ENCODE peak calls at places on chromosomes 3 and 15, in eight cellular contexts. W is skeletal muscle cell, M is NCI-H524, F is substantia nigra, R is NCI-H748 treated with DMSO at 0.1 percent for 48 hours, Y is GDM1, Q is astrocyte, D is T-cell. V is an unnamed sample.

GRCh38 chr3:45765286-45765851 is 31.0 kb downstream of the SLC6A20 start:
- DNase-seq in W (no peak), M (no peak), F (no peak), R (no peak), Y (no peak), Q (no peak), D (no peak), V (no peak)

GRCh38 chr15:39235084-39235795 is 345.6 kb upstream of the THBS1 start:
- DNase-seq in W (no peak), M (no peak), F (no peak), R (no peak), Y (no peak), Q (peak), D (no peak), V (no peak)

GRCh38 chr15:62928996-62929350 is 113.6 kb upstream of the TPM1 start:
- DNase-seq in W (peak), M (no peak), F (no peak), R (no peak), Y (no peak), Q (no peak), D (no peak), V (no peak)

GRCh38 chr3:182323898-182324297 is 469.4 kb upstream of the ATP11B start:
- DNase-seq in W (no peak), M (no peak), F (no peak), R (no peak), Y (no peak), Q (peak), D (no peak), V (no peak)

GRCh38 chr15:68781766-68782588 is 38.7 kb downstream of the ANP32A start:
- DNase-seq in W (no peak), M (no peak), F (no peak), R (no peak), Y (peak), Q (no peak), D (no peak), V (no peak)

GRCh38 chr15:71788646-71789579 is 21.4 kb upstream of the NR2E3 start:
- DNase-seq in W (no peak), M (no peak), F (no peak), R (no peak), Y (no peak), Q (no peak), D (no peak), V (no peak)

GRCh38 chr15:57751177-57751800 is 44.8 kb downstream of the POLR2M start:
- DNase-seq in W (no peak), M (peak), F (no peak), R (no peak), Y (no peak), Q (peak), D (no peak), V (no peak)

GRCh38 chr3:11568503-11569155 is 75.1 kb downstream of the VGLL4 start:
- DNase-seq in W (peak), M (no peak), F (no peak), R (no peak), Y (no peak), Q (peak), D (no peak), V (no peak)

GRCh38 chr3:134651347-134652041 is 672 bp upstream of the KY start:
- DNase-seq in W (no peak), M (no peak), F (no peak), R (no peak), Y (no peak), Q (peak), D (no peak), V (no peak)

GRCh38 chr3:83003917-83004316 is 1242.5 kb upstream of the GBE1 start:
- DNase-seq in W (no peak), M (no peak), F (no peak), R (peak), Y (no peak), Q (no peak), D (no peak), V (no peak)

GRCh38 chr3:185820973-185821758 is 3.7 kb downstream of the IGF2BP2 start:
- DNase-seq in W (peak), M (no peak), F (no peak), R (no peak), Y (no peak), Q (peak), D (no peak), V (no peak)

GRCh38 chr3:150495563-150496168 is 50.6 kb downstream of the SERP1 start:
- DNase-seq in W (peak), M (peak), F (no peak), R (peak), Y (no peak), Q (peak), D (peak), V (peak)

GRCh38 chr3:106827515-106828213 is 549.6 kb upstream of the CCDC54 start:
- DNase-seq in W (no peak), M (no peak), F (no peak), R (no peak), Y (no peak), Q (peak), D (no peak), V (no peak)

GRCh38 chr15:74373731-74374647 is 6.5 kb upstream of the CYP11A1 start:
- DNase-seq in W (no peak), M (peak), F (peak), R (peak), Y (peak), Q (peak), D (peak), V (peak)

GRCh38 chr3:130900959-130901358 is 7.1 kb downstream of the ATP2C1 start:
- DNase-seq in W (no peak), M (no peak), F (no peak), R (no peak), Y (no peak), Q (peak), D (no peak), V (no peak)

GRCh38 chr3:127461286-127461685 is 129.2 kb downstream of the TPRA1 start:
- DNase-seq in W (no peak), M (no peak), F (no peak), R (no peak), Y (no peak), Q (no peak), D (no peak), V (no peak)

GRCh38 chr15:75929799-75930565 is 26.3 kb downstream of the FBXO22 start:
- DNase-seq in W (no peak), M (peak), F (no peak), R (no peak), Y (no peak), Q (no peak), D (no peak), V (no peak)

GRCh38 chr3:39180546-39181346 is 11.6 kb downstream of the XIRP1 start:
- DNase-seq in W (no peak), M (peak), F (peak), R (peak), Y (peak), Q (peak), D (peak), V (peak)

GRCh38 chr3:126846316-126846715 is 136.6 kb upstream of the PLXNA1 start:
- DNase-seq in W (peak), M (no peak), F (no peak), R (no peak), Y (no peak), Q (peak), D (no peak), V (no peak)

GRCh38 chr3:15271030-15271429 is 61.4 kb downstream of the SH3BP5 start:
- DNase-seq in W (no peak), M (no peak), F (no peak), R (no peak), Y (no peak), Q (no peak), D (no peak), V (no peak)

GRCh38 chr15:98878172-98878571 is 129.4 kb downstream of the PGPEP1L start:
- DNase-seq in W (no peak), M (no peak), F (no peak), R (no peak), Y (no peak), Q (peak), D (no peak), V (no peak)

GRCh38 chr3:146702237-146702636 is 97.1 kb upstream of the PLSCR5 start:
- DNase-seq in W (no peak), M (no peak), F (no peak), R (no peak), Y (no peak), Q (no peak), D (no peak), V (no peak)

GRCh38 chr3:12708584-12709192 is 44.8 kb upstream of the RAF1 start:
- DNase-seq in W (peak), M (no peak), F (no peak), R (no peak), Y (no peak), Q (peak), D (no peak), V (no peak)

GRCh38 chr15:88604972-88605506 is 16.1 kb upstream of the AEN start:
- DNase-seq in W (no peak), M (peak), F (no peak), R (no peak), Y (no peak), Q (no peak), D (no peak), V (peak)

GRCh38 chr3:149604125-149604851 is 53.5 kb downstream of the WWTR1 start:
- DNase-seq in W (no peak), M (peak), F (no peak), R (no peak), Y (no peak), Q (no peak), D (no peak), V (no peak)

GRCh38 chr15:67341539-67341938 is 87.0 kb downstream of the IQCH start:
- DNase-seq in W (no peak), M (no peak), F (no peak), R (no peak), Y (no peak), Q (no peak), D (no peak), V (no peak)

GRCh38 chr3:146375214-146375613 is 94.1 kb downstream of the PLSCR2 start:
- DNase-seq in W (peak), M (no peak), F (no peak), R (no peak), Y (no peak), Q (peak), D (no peak), V (no peak)

GRCh38 chr3:133426721-133427120 is 26.9 kb downstream of the BFSP2 start:
- DNase-seq in W (peak), M (no peak), F (no peak), R (no peak), Y (no peak), Q (peak), D (no peak), V (no peak)

GRCh38 chr3:69809076-69809835 is 70.0 kb downstream of the MITF start:
- DNase-seq in W (no peak), M (no peak), F (no peak), R (no peak), Y (no peak), Q (no peak), D (no peak), V (no peak)

GRCh38 chr3:148233403-148233802 is 464.3 kb upstream of the AGTR1 start:
- DNase-seq in W (no peak), M (no peak), F (no peak), R (no peak), Y (no peak), Q (peak), D (no peak), V (no peak)

GRCh38 chr3:62586356-62586755 is 213.0 kb upstream of the FEZF2 start:
- DNase-seq in W (peak), M (no peak), F (no peak), R (no peak), Y (no peak), Q (peak), D (no peak), V (no peak)

GRCh38 chr3:51522273-51522981 is 16.1 kb upstream of the RAD54L2 start:
- DNase-seq in W (no peak), M (no peak), F (no peak), R (no peak), Y (no peak), Q (no peak), D (no peak), V (no peak)

GRCh38 chr3:169149349-169149890 is 514.1 kb downstream of the MECOM start:
- DNase-seq in W (peak), M (peak), F (peak), R (peak), Y (peak), Q (peak), D (peak), V (peak)

GRCh38 chr3:6125520-6125919 is 735.4 kb upstream of the GRM7 start:
- DNase-seq in W (no peak), M (no peak), F (no peak), R (no peak), Y (no peak), Q (no peak), D (no peak), V (no peak)

GRCh38 chr15:79769933-79770332 is 126.9 kb downstream of the MTHFS start:
- DNase-seq in W (no peak), M (no peak), F (no peak), R (no peak), Y (no peak), Q (no peak), D (no peak), V (no peak)

GRCh38 chr3:128324911-128325592 is 141.6 kb downstream of the DNAJB8 start:
- DNase-seq in W (no peak), M (no peak), F (no peak), R (no peak), Y (no peak), Q (no peak), D (no peak), V (no peak)

GRCh38 chr15:74808073-74808839 is 4.4 kb upstream of the LMAN1L start:
- DNase-seq in W (no peak), M (no peak), F (no peak), R (no peak), Y (no peak), Q (no peak), D (no peak), V (peak)

GRCh38 chr15:72497402-72497801 is 23.3 kb downstream of the ARIH1 start:
- DNase-seq in W (no peak), M (no peak), F (no peak), R (no peak), Y (no peak), Q (no peak), D (no peak), V (no peak)